ENCODE peak calls at places on chromosomes 13 and 19, in four cellular contexts. M is K562, V is HCT116, T is HepG2. R is an unnamed sample.
A peak's percentile ranks its signal among the peaks of the same experiment; 100 is the strongest.

GRCh38 chr13:51524846-51525566 is 59.3 kb upstream of the WDFY2 start:
- DNase-seq in M (no peak), V (no peak), T (no peak), R (no peak)

GRCh38 chr19:35992902-35993765 is 1.9 kb upstream of the SDHAF1 start:
- DNase-seq in T (no peak), M (no peak), V (no peak), R (no peak)

GRCh38 chr13:33322474-33322827 is 36.9 kb upstream of the STARD13 start:
- DNase-seq in V (no peak), T (no peak), M (no peak), R (no peak)

GRCh38 chr13:22594041-22594440 is 586.7 kb upstream of the SGCG start:
- DNase-seq in M (no peak), V (no peak), T (peak; percentile 16), R (no peak)

GRCh38 chr19:34332027-34332786 is 32.8 kb upstream of the GPI start:
- DNase-seq in M (no peak), V (no peak), T (no peak), R (no peak)

GRCh38 chr13:95317037-95317989 is 16.1 kb upstream of the ABCC4 start:
- DNase-seq in T (no peak), V (no peak), M (peak; percentile 39), R (no peak)

GRCh38 chr19:47381121-47381520 is 32.0 kb downstream of the DHX34 start:
- DNase-seq in M (no peak), T (no peak), V (no peak), R (no peak)

GRCh38 chr19:50377051-50377441 is 789 bp downstream of the NR1H2 start:
- DNase-seq in M (peak; percentile 64), T (peak; percentile 12), V (peak; percentile 58), R (no peak)

GRCh38 chr13:92602560-92602959 is 624.0 kb upstream of the GPC6 start:
- DNase-seq in T (no peak), V (no peak), M (no peak), R (no peak)

GRCh38 chr19:4206818-4207484 is 22.4 kb upstream of the EBI3 start:
- DNase-seq in M (no peak), V (peak; percentile 63), T (no peak), R (no peak)

GRCh38 chr13:95362666-95363065 is 61.4 kb upstream of the ABCC4 start:
- DNase-seq in V (no peak), T (no peak), M (no peak), R (no peak)

GRCh38 chr19:46975011-46975917 is 44.4 kb upstream of the NPAS1 start:
- DNase-seq in V (no peak), T (no peak), M (no peak), R (no peak)

GRCh38 chr19:39759457-39760184 is 19.0 kb upstream of the LEUTX start:
- DNase-seq in T (no peak), V (no peak), M (no peak), R (no peak)

GRCh38 chr19:46919324-46919723 is 58.5 kb downstream of the ARHGAP35 start:
- DNase-seq in T (no peak), V (no peak), M (no peak), R (no peak)

GRCh38 chr13:20332361-20333096 is 100.4 kb upstream of the GJB6 start:
- DNase-seq in M (no peak), T (no peak), V (no peak), R (no peak)

GRCh38 chr13:50244913-50245574 is 229.8 kb downstream of the KCNRG start:
- DNase-seq in V (peak; percentile 79), T (peak; percentile 99), M (peak; percentile 36), R (peak; percentile 84)

GRCh38 chr13:110433014-110433413 is 125.9 kb downstream of the COL4A2 start:
- DNase-seq in M (no peak), T (no peak), V (no peak), R (no peak)
- TF ChIP-seq TCF7L2 in M (no peak), T (no peak), V (no peak), R (no peak)

DNA sequence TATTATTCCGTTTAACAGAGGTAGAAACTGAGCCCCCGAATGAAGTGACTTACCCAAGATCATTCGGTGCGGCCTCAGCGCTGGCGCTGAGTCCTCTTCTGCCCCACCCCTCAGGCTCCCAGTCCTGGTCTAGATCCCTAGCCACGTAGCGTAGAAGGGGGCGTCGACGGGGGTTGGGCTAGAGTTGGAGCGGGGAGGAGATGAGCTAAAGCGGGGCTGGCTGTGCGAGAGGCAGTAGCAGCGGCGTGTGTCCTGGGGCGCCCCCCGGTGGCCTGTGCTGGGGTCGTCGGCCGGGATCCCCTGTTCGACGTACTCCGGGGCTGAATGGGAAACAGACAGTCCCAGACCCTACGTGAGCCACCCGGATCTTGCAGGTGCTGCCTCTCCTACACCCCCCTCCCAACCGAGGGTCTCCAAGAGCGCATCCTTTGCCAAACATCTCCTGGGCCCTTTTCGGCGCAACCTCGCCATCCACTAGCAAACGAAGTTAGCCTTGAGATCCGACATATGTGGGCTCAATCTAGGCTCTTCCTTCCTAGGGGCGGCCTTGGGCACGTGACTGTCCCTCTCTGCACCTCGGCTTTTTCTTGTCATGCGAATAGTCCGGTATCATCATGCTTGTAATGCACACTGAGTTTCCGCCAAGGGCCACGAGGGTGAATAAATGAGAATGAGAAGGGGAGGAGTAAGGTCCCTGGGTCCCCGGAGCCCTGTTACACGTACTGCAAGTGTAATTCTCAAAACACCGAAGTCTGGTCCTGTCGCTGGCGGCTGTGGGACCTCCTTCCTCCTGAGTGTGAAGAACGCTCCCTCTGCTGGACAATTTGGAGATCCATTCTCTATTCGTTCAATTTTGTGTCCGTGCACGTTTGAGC is 47.7 kb downstream of the CYP4F22 start:
- DNase-seq in M (peak; percentile 96), T (peak; percentile 89), V (peak; percentile 93), R (peak; percentile 73)
- H3K4me3 ChIP-seq in M (peak overlapping the region; percentile 26), T (peak overlapping the region; percentile 65), V (peak overlapping the region; percentile 53), R (peak overlapping the region; percentile 35)

GRCh38 chr13:31627097-31627496 is 112.2 kb upstream of the RXFP2 start:
- DNase-seq in V (no peak), T (no peak), M (no peak), R (no peak)
- TF ChIP-seq TCF7L2 in V (no peak), T (no peak), M (no peak), R (no peak)

GRCh38 chr13:110056640-110057039 is 250.3 kb downstream of the COL4A1 start:
- DNase-seq in V (no peak), T (no peak), M (no peak), R (no peak)
- H3K4me3 ChIP-seq in V (no peak overlapping the region), T (no peak overlapping the region), M (no peak overlapping the region), R (no peak overlapping the region)

GRCh38 chr13:36778083-36778671 is 40.8 kb upstream of the RFXAP start:
- DNase-seq in T (peak; percentile 21), V (no peak), M (no peak), R (no peak)
- TF ChIP-seq TCF7L2 in T (no peak), V (no peak), M (no peak), R (no peak)

GRCh38 chr19:18053571-18054219 is 33.0 kb downstream of the IL12RB1 start:
- DNase-seq in T (no peak), V (no peak), M (no peak), R (no peak)

GRCh38 chr19:18055967-18056366 is 30.8 kb downstream of the IL12RB1 start:
- DNase-seq in V (no peak), M (no peak), T (no peak), R (no peak)

GRCh38 chr19:18057557-18057956 is 29.2 kb downstream of the IL12RB1 start:
- DNase-seq in T (no peak), M (no peak), V (no peak), R (no peak)

GRCh38 chr19:18049390-18049789 is 37.3 kb downstream of the IL12RB1 start:
- DNase-seq in T (no peak), V (no peak), M (no peak), R (no peak)

DNA sequence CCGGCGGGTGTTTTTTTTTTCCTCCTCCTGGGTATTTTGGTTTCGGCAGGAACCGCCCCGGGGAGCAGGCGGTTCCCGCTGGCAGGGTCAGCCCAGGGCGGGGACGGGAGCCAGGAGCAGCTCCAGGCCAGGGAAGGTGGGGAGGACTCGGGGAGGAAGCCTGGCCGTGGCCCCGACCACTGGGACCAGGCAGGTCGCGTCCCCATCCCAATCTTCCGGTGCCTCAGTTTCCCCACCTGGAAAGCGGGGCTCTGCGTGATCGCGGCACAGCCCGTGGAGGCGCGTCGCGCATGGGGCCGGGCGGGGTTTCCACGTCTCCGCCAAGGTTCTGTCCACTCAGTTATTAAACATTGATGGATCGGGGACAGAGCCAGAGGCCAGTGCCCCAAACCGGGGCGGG is 34.8 kb downstream of the IL12RB1 start:
- DNase-seq in T (no peak), V (no peak), M (no peak), R (no peak)
- H3K4me3 ChIP-seq in T (no peak overlapping the region), V (no peak overlapping the region), M (no peak overlapping the region), R (no peak overlapping the region)

GRCh38 chr19:6220385-6221191 is 59.2 kb downstream of the MLLT1 start:
- DNase-seq in V (no peak), T (no peak), M (no peak), R (no peak)

GRCh38 chr19:6221878-6222746 is 57.7 kb downstream of the MLLT1 start:
- DNase-seq in V (no peak), M (no peak), T (no peak), R (no peak)

GRCh38 chr19:6222884-6223283 is 56.9 kb downstream of the MLLT1 start:
- DNase-seq in M (no peak), T (no peak), V (no peak), R (no peak)

GRCh38 chr19:6219592-6220290 is 60.0 kb downstream of the MLLT1 start:
- DNase-seq in T (no peak), M (no peak), V (no peak), R (no peak)

GRCh38 chr19:6221220-6221877 is 58.4 kb downstream of the MLLT1 start:
- DNase-seq in T (no peak), M (no peak), V (no peak), R (no peak)
- TF ChIP-seq TCF7L2 in T (no peak), M (no peak), V (no peak), R (no peak)

GRCh38 chr13:45352031-45352430 is 11.0 kb upstream of the TPT1 start:
- DNase-seq in M (no peak), T (no peak), V (no peak), R (no peak)
- H3K4me3 ChIP-seq in M (no peak overlapping the region), T (no peak overlapping the region), V (no peak overlapping the region), R (no peak overlapping the region)

GRCh38 chr19:42270346-42271044 is 1.4 kb downstream of the CIC start:
- DNase-seq in T (no peak), V (no peak), M (no peak), R (no peak)

GRCh38 chr19:42268704-42269517 is at the start of gene CIC:
- DNase-seq in T (peak; percentile 100), M (peak; percentile 85), V (peak; percentile 100), R (peak; percentile 99)

GRCh38 chr19:42269518-42270345 is 680 bp downstream of the CIC start:
- DNase-seq in T (no peak), M (no peak), V (no peak), R (no peak)

GRCh38 chr19:42268142-42268703 is 829 bp upstream of the CIC start:
- DNase-seq in M (peak; percentile 88), V (peak; percentile 98), T (peak; percentile 98), R (peak; percentile 91)

GRCh38 chr19:42267644-42268141 is 1.4 kb upstream of the CIC start:
- DNase-seq in M (no peak), T (no peak), V (no peak), R (no peak)
- TF ChIP-seq TCF7L2 in M (no peak), T (no peak), V (no peak), R (no peak)